ENCODE peak calls at places on chromosome 20, in six cellular contexts. E, L, R, Q, N and K are unnamed samples.

GRCh38 chr20:35756404-35756803 is 14.3 kb upstream of the RBM39 start:
- DNase-seq in E (no peak), L (no peak), R (no peak), Q (no peak), N (no peak), K (no peak)

GRCh38 chr20:23399568-23400241 is 21.6 kb downstream of the NAPB start:
- DNase-seq in E (no peak), L (no peak), R (no peak), Q (no peak), N (no peak), K (no peak)

GRCh38 chr20:8151371-8151770 is 19.3 kb downstream of the PLCB1 start:
- DNase-seq in E (no peak), L (no peak), R (no peak), Q (no peak), N (no peak), K (no peak)

GRCh38 chr20:53319200-53319599 is 274.4 kb downstream of the ZNF217 start:
- DNase-seq in E (no peak), L (no peak), R (no peak), Q (no peak), N (no peak), K (no peak)

GRCh38 chr20:50837532-50838321 is 42.9 kb downstream of the BCAS4 start:
- DNase-seq in E (no peak), L (no peak), R (no peak), Q (peak; percentile 68), N (no peak), K (no peak)

GRCh38 chr20:25372584-25373336 is 17.9 kb downstream of the ABHD12 start:
- DNase-seq in E (no peak), L (no peak), R (no peak), Q (no peak), N (no peak), K (no peak)

GRCh38 chr20:15654208-15654649 is 919.0 kb downstream of the KIF16B start:
- DNase-seq in E (peak; percentile 6), L (peak; percentile 24), R (peak; percentile 68), Q (peak; percentile 11), N (peak; percentile 43), K (peak; percentile 92)

GRCh38 chr20:63830821-63831593 is at the start of gene ZBTB46:
- DNase-seq in E (no peak), L (peak; percentile 99), R (no peak), Q (peak; percentile 98), N (no peak), K (peak; percentile 68)

GRCh38 chr20:19205999-19206398 is 6.4 kb upstream of the SLC24A3 start:
- DNase-seq in E (peak; percentile 22), L (peak; percentile 69), R (peak; percentile 50), Q (peak; percentile 44), N (peak; percentile 8), K (peak; percentile 89)

GRCh38 chr20:45975686-45976085 is 3.7 kb upstream of the ZNF335 start:
- DNase-seq in E (no peak), L (no peak), R (no peak), Q (no peak), N (no peak), K (no peak)

GRCh38 chr20:24672886-24673677 is 203.7 kb downstream of the SYNDIG1 start:
- DNase-seq in E (no peak), L (no peak), R (no peak), Q (no peak), N (no peak), K (no peak)

GRCh38 chr20:21681932-21682318 is 23.5 kb upstream of the PAX1 start:
- DNase-seq in E (no peak), L (no peak), R (no peak), Q (no peak), N (no peak), K (no peak)

GRCh38 chr20:11716239-11716944 is 201.3 kb upstream of the BTBD3 start:
- DNase-seq in E (peak; percentile 65), L (peak; percentile 22), R (peak; percentile 62), Q (no peak), N (no peak), K (peak; percentile 89)

GRCh38 chr20:56614196-56614595 is 14.9 kb upstream of the TFAP2C start:
- DNase-seq in E (no peak), L (no peak), R (no peak), Q (no peak), N (no peak), K (no peak)

GRCh38 chr20:62644044-62644795 is 1.9 kb downstream of the SLCO4A1 start:
- DNase-seq in E (no peak), L (no peak), R (no peak), Q (no peak), N (no peak), K (no peak)

GRCh38 chr20:6766433-6766832 is 1.1 kb upstream of the BMP2 start:
- DNase-seq in E (no peak), L (no peak), R (no peak), Q (no peak), N (no peak), K (no peak)

GRCh38 chr20:53838311-53838873 is 232.0 kb downstream of the BCAS1 start:
- DNase-seq in E (no peak), L (no peak), R (no peak), Q (no peak), N (no peak), K (no peak)

GRCh38 chr20:56875052-56875663 is 246.1 kb downstream of the TFAP2C start:
- DNase-seq in E (peak; percentile 10), L (no peak), R (no peak), Q (no peak), N (no peak), K (no peak)

GRCh38 chr20:5652626-5653573 is 97.3 kb upstream of the SHLD1 start:
- DNase-seq in E (no peak), L (no peak), R (no peak), Q (no peak), N (no peak), K (no peak)

GRCh38 chr20:5835870-5836269 is 85.7 kb downstream of the SHLD1 start:
- DNase-seq in E (no peak), L (no peak), R (no peak), Q (no peak), N (no peak), K (no peak)

GRCh38 chr20:13455713-13456112 is 183.0 kb downstream of the TASP1 start:
- DNase-seq in E (no peak), L (no peak), R (peak; percentile 15), Q (no peak), N (no peak), K (no peak)

GRCh38 chr20:45181639-45182038 is 6.9 kb downstream of the PI3 start:
- DNase-seq in E (no peak), L (peak; percentile 17), R (no peak), Q (no peak), N (no peak), K (no peak)

DNA sequence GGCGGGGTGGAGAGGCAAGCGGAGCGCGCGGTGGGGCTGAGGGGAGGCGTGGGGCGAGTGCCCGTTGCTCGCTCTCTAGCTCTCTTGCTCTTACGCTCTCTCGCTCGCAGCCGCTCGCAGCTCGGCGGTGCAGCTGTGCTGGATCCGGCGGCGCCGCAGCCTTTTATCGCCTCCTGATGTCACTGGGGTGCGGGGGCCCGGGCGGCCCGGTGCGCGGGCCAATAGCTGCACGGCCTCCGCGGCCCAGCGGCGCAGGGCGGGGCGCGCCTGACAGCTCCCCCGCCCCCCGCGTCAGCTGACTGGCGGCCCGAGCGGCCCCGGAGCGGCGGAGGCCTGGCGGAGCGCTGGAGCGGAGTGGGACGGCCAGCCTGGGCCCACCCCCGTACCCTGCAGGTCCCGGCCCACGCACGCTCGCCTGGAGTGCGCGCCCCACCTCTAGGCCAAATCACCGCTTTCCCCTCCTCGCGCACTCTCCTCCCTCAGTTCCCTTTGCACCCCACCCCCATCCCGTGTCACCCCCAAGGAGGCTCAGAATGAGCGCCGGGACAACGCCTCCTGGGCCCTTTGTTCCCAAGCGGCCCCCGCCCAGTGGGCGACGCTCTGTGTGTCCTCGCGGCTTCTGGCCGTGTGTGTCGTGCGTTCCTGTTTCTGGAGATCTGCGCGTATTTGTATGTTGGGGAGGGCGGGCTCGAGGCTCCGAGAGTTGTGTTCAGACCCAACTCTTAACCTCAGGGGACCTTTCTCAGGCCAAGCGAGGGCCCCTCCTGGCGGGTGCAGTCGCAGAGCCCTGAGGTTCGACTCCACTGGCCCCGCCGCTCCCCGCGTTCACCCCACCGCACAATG is at the start of gene MAFB:
- DNase-seq in E (no peak), L (peak; percentile 98), R (peak; percentile 74), Q (peak; percentile 60), N (no peak), K (peak; percentile 85)
- H2AFZ ChIP-seq in E (peak within 1 kb of the TSS; percentile 92), L (peak within 1 kb of the TSS; percentile 89), R (no peak within 1 kb of the TSS), Q (peak within 1 kb of the TSS; percentile 65), N (peak within 1 kb of the TSS; percentile 25), K (peak within 1 kb of the TSS; percentile 98)

DNA sequence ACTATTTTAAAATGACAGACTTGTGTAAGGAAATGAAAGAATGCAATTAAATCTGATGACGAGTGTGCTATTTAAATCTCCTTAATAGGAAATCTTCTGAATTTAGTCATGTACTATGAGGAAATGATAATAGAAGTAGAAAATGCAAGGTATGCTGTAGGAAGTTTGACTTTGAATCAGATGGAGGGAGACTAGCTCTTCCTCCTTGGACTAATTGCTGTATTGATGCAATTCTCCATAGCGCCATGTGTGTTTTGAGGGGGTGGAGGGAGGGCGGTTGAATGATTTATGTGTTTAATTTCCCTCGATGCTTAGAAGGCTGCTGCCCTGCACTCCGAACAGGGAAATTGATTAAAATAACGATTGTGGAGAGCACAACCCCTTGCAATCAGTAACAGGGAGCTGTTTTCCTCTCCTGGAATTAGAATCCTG is 214.4 kb upstream of the PRND start:
- DNase-seq in E (no peak), L (no peak), R (no peak), Q (no peak), N (no peak), K (no peak)
- TF ChIP-seq REST in E (no peak), L (no peak), R (no peak), Q (no peak), N (no peak), K (no peak)

DNA sequence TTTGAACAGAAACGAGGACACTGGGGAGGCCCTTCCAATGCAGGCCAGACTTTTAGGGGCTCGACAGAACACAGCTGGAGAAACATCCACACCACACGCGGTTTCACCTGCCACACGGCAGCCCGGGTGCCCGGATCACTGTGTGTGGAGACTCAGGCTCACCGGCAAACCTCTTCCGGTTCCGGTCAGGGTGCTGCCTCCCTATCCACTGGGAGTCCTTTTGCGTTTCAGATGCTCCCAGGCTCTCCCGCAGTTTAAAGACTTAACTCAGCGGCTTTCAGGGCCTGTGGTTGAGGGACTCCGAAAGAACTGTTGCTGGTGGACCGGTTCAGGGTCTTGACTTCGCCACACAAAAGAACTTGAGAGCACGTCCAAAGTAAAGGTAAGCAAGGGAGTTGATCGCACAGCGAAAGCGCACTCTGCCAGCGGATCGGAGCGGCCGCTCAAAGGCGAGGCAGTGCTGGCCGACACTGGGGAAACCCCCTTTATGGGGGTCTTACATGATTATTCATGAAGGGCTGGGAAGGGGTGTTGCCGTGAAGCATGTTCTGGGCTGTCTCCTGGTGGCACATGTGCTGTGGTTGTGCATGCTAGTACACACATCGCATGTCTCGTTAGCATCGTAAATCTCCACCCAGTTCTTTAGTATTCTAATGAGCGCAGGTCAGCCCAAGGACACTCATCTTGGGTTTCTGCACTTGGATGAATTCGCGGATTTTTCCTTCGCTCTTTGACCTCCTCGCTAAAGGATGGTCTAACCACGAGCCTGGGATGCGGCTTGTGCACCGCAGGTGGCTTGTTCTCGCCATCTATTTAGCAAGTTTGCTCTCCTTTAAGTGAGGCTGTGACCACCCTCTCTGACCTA is 180.3 kb downstream of the CDH26 start:
- DNase-seq in E (no peak), L (no peak), R (no peak), Q (peak; percentile 16), N (no peak), K (no peak)
- H2AFZ ChIP-seq in E (no peak overlapping the region), L (no peak overlapping the region), R (no peak overlapping the region), Q (no peak overlapping the region), N (peak overlapping the region; percentile 52), K (no peak overlapping the region)

DNA sequence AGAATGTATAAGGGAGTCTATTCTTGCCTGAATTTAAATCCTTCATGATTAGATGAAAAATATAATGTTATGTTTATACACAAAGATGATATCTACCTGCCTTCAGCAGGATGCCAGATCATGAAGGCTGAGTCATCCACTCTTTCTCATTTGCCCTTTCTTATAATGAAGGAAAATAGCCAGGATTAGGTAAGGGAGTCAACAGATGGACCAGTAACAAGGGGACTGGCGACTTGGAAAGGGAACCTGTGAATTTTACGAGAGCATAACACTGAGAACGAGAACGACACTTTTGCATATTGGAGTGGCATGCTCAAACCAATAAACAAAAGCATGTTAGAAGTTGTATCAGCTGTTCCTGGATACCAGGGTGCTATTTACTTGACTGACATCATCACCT is 154.0 kb downstream of the LAMP5 start:
- DNase-seq in E (no peak), L (no peak), R (no peak), Q (no peak), N (no peak), K (no peak)
- TF ChIP-seq REST in E (no peak), L (no peak), R (no peak), Q (no peak), N (no peak), K (no peak)